ENCODE peak calls at places on chromosomes 13 and 19, in six cellular contexts. V, S, O, L, D and E are unnamed samples.
A peak's percentile ranks its signal among the peaks of the same experiment; 100 is the strongest.

GRCh38 chr13:74288361-74288911 is 154.2 kb upstream of the KLF12 start:
- DNase-seq in V (no peak), S (peak; percentile 9), O (peak; percentile 18), L (no peak), D (peak; percentile 45), E (no peak)

GRCh38 chr13:99426426-99426825 is 74.8 kb upstream of the TM9SF2 start:
- DNase-seq in V (no peak), S (no peak), O (no peak), L (no peak), D (no peak), E (no peak)

GRCh38 chr19:19643158-19644053 is at the start of gene GMIP:
- DNase-seq in V (peak; percentile 77), S (peak; percentile 75), O (peak; percentile 90), L (no peak), D (peak; percentile 47), E (peak; percentile 68)

GRCh38 chr13:99342723-99343315 is 35.6 kb upstream of the GPR183 start:
- DNase-seq in V (no peak), S (no peak), O (no peak), L (no peak), D (no peak), E (no peak)

GRCh38 chr19:18904334-18905057 is 8.5 kb upstream of the CERS1 start:
- DNase-seq in V (no peak), S (no peak), O (no peak), L (no peak), D (no peak), E (no peak)

GRCh38 chr19:49852631-49853126 is 1.7 kb downstream of the PTOV1 start:
- DNase-seq in V (no peak), S (no peak), O (no peak), L (no peak), D (no peak), E (no peak)

GRCh38 chr13:34762312-34762711 is 179.8 kb upstream of the NBEA start:
- DNase-seq in V (no peak), S (no peak), O (no peak), L (no peak), D (no peak), E (no peak)

GRCh38 chr13:111323549-111323948 is 3.1 kb downstream of the TEX29 start:
- DNase-seq in V (no peak), S (no peak), O (no peak), L (no peak), D (no peak), E (no peak)

GRCh38 chr13:79404985-79405384 is 1.1 kb downstream of the RBM26 start:
- DNase-seq in V (no peak), S (no peak), O (no peak), L (no peak), D (no peak), E (peak; percentile 14)

GRCh38 chr13:112708560-112709240 is 18.9 kb downstream of the ATP11A start:
- DNase-seq in V (no peak), S (no peak), O (no peak), L (no peak), D (no peak), E (no peak)

GRCh38 chr13:35714096-35714495 is 237.6 kb upstream of the MAB21L1 start:
- DNase-seq in V (no peak), S (no peak), O (no peak), L (no peak), D (peak; percentile 42), E (no peak)

GRCh38 chr19:29554149-29554548 is 28.4 kb downstream of the VSTM2B start:
- DNase-seq in V (no peak), S (no peak), O (no peak), L (no peak), D (no peak), E (no peak)

GRCh38 chr19:12825259-12826131 is 8.9 kb downstream of the RTBDN start:
- DNase-seq in V (no peak), S (no peak), O (peak; percentile 81), L (no peak), D (peak; percentile 37), E (no peak)

GRCh38 chr19:6963937-6964336 is 57.3 kb downstream of the MBD3L2B start:
- DNase-seq in V (peak; percentile 10), S (no peak), O (no peak), L (no peak), D (no peak), E (no peak)

GRCh38 chr19:14248578-14249011 is 42.6 kb upstream of the ADGRL1 start:
- DNase-seq in V (no peak), S (peak; percentile 87), O (peak; percentile 90), L (no peak), D (peak; percentile 82), E (peak; percentile 58)

GRCh38 chr19:15426485-15427349 is 7.9 kb upstream of the AKAP8L start:
- DNase-seq in V (no peak), S (no peak), O (no peak), L (no peak), D (no peak), E (no peak)

GRCh38 chr13:30581582-30581981 is 36.1 kb upstream of the USPL1 start:
- DNase-seq in V (no peak), S (no peak), O (no peak), L (no peak), D (no peak), E (no peak)

GRCh38 chr19:403221-404036 is 5.5 kb downstream of the C2CD4C start:
- DNase-seq in V (no peak), S (no peak), O (peak; percentile 46), L (no peak), D (no peak), E (peak; percentile 3)

GRCh38 chr13:21676611-21677021 is 5.7 kb downstream of the FGF9 start:
- DNase-seq in V (no peak), S (peak; percentile 6), O (peak; percentile 53), L (no peak), D (peak; percentile 25), E (no peak)

GRCh38 chr13:40539954-40540706 is 126.3 kb downstream of the FOXO1 start:
- DNase-seq in V (no peak), S (peak; percentile 29), O (no peak), L (peak; percentile 35), D (no peak), E (no peak)